ENCODE peak calls at places on chromosomes 13 and 19, in six cellular contexts. One of them, this sample, is unnamed.

GRCh38 chr13:92830821-92831220 is 395.8 kb upstream of the GPC6 start:
- DNase-seq in uterus: no peak
- DNase-seq in body of pancreas: no peak
- DNase-seq in H1: no peak
- DNase-seq in coronary artery: no peak
- DNase-seq in heart right ventricle: no peak
- DNase-seq in this sample: no peak

GRCh38 chr19:49890349-49891311 is 6.1 kb downstream of the IL4I1 start:
- DNase-seq in uterus: no peak
- DNase-seq in body of pancreas: peak
- DNase-seq in H1: peak
- DNase-seq in coronary artery: no peak
- DNase-seq in heart right ventricle: no peak
- DNase-seq in this sample: no peak

GRCh38 chr13:64347662-64348061 is 2882.5 kb downstream of the PCDH9 start:
- DNase-seq in uterus: no peak
- DNase-seq in body of pancreas: no peak
- DNase-seq in H1: no peak
- DNase-seq in coronary artery: no peak
- DNase-seq in heart right ventricle: no peak
- DNase-seq in this sample: no peak

GRCh38 chr13:109744512-109745051 is 41.8 kb downstream of the IRS2 start:
- DNase-seq in uterus: peak
- DNase-seq in body of pancreas: peak
- DNase-seq in H1: no peak
- DNase-seq in coronary artery: peak
- DNase-seq in heart right ventricle: peak
- DNase-seq in this sample: no peak

GRCh38 chr13:110826861-110827672 is 87.8 kb downstream of the ANKRD10 start:
- DNase-seq in uterus: no peak
- DNase-seq in body of pancreas: peak
- DNase-seq in H1: no peak
- DNase-seq in coronary artery: no peak
- DNase-seq in heart right ventricle: no peak
- DNase-seq in this sample: no peak

GRCh38 chr13:110405597-110406450 is 98.7 kb downstream of the COL4A2 start:
- DNase-seq in uterus: no peak
- DNase-seq in body of pancreas: no peak
- DNase-seq in H1: no peak
- DNase-seq in coronary artery: peak
- DNase-seq in heart right ventricle: no peak
- DNase-seq in this sample: no peak

GRCh38 chr19:53810891-53811290 is 13.2 kb downstream of the NLRP12 start:
- DNase-seq in uterus: no peak
- DNase-seq in body of pancreas: no peak
- DNase-seq in H1: no peak
- DNase-seq in coronary artery: no peak
- DNase-seq in heart right ventricle: no peak
- DNase-seq in this sample: no peak

GRCh38 chr13:26785845-26786630 is 25.5 kb upstream of the GPR12 start:
- DNase-seq in uterus: no peak
- DNase-seq in body of pancreas: peak
- DNase-seq in H1: peak
- DNase-seq in coronary artery: peak
- DNase-seq in heart right ventricle: peak
- DNase-seq in this sample: no peak

GRCh38 chr13:46686171-46686570 is 110.8 kb downstream of the ESD start:
- DNase-seq in uterus: no peak
- DNase-seq in body of pancreas: no peak
- DNase-seq in H1: no peak
- DNase-seq in coronary artery: no peak
- DNase-seq in heart right ventricle: no peak
- DNase-seq in this sample: no peak

GRCh38 chr13:109275848-109276247 is 510.5 kb downstream of the IRS2 start:
- DNase-seq in uterus: no peak
- DNase-seq in body of pancreas: no peak
- DNase-seq in H1: no peak
- DNase-seq in coronary artery: no peak
- DNase-seq in heart right ventricle: no peak
- DNase-seq in this sample: no peak

GRCh38 chr19:7831452-7831851 is 1.4 kb downstream of the EVI5L start:
- DNase-seq in uterus: no peak
- DNase-seq in body of pancreas: no peak
- DNase-seq in H1: peak
- DNase-seq in coronary artery: no peak
- DNase-seq in heart right ventricle: no peak
- DNase-seq in this sample: no peak

GRCh38 chr19:4088975-4089374 is 22.3 kb upstream of the ZBTB7A start:
- DNase-seq in uterus: no peak
- DNase-seq in body of pancreas: no peak
- DNase-seq in H1: no peak
- DNase-seq in coronary artery: no peak
- DNase-seq in heart right ventricle: no peak
- DNase-seq in this sample: no peak

GRCh38 chr19:35641515-35642151 is at the start of gene ETV2:
- DNase-seq in uterus: peak
- DNase-seq in body of pancreas: no peak
- DNase-seq in H1: peak
- DNase-seq in coronary artery: no peak
- DNase-seq in heart right ventricle: peak
- DNase-seq in this sample: no peak

GRCh38 chr13:19601749-19602725 is 31.4 kb upstream of the MPHOSPH8 start:
- DNase-seq in uterus: no peak
- DNase-seq in body of pancreas: peak
- DNase-seq in H1: peak
- DNase-seq in coronary artery: no peak
- DNase-seq in heart right ventricle: no peak
- DNase-seq in this sample: no peak

GRCh38 chr19:17184381-17184841 is 30.7 kb upstream of the USE1 start:
- DNase-seq in uterus: no peak
- DNase-seq in body of pancreas: no peak
- DNase-seq in H1: no peak
- DNase-seq in coronary artery: no peak
- DNase-seq in heart right ventricle: no peak
- DNase-seq in this sample: no peak

GRCh38 chr13:20405691-20406090 is 120.0 kb downstream of the CRYL1 start:
- DNase-seq in uterus: no peak
- DNase-seq in body of pancreas: no peak
- DNase-seq in H1: peak
- DNase-seq in coronary artery: peak
- DNase-seq in heart right ventricle: no peak
- DNase-seq in this sample: no peak

GRCh38 chr13:100434010-100434763 is 154.4 kb downstream of the GGACT start:
- DNase-seq in uterus: no peak
- DNase-seq in body of pancreas: no peak
- DNase-seq in H1: no peak
- DNase-seq in coronary artery: no peak
- DNase-seq in heart right ventricle: no peak
- DNase-seq in this sample: no peak

GRCh38 chr13:111115841-111116500 is 861 bp downstream of the ARHGEF7 start:
- DNase-seq in uterus: peak
- DNase-seq in body of pancreas: peak
- DNase-seq in H1: peak
- DNase-seq in coronary artery: no peak
- DNase-seq in heart right ventricle: peak
- DNase-seq in this sample: no peak

GRCh38 chr13:111956261-111957151 is 110.4 kb upstream of the SOX1 start:
- DNase-seq in uterus: no peak
- DNase-seq in body of pancreas: no peak
- DNase-seq in H1: peak
- DNase-seq in coronary artery: peak
- DNase-seq in heart right ventricle: no peak
- DNase-seq in this sample: no peak

GRCh38 chr13:100600461-100600860 is 11.9 kb upstream of the GGACT start:
- DNase-seq in uterus: no peak
- DNase-seq in body of pancreas: no peak
- DNase-seq in H1: no peak
- DNase-seq in coronary artery: no peak
- DNase-seq in heart right ventricle: no peak
- DNase-seq in this sample: no peak

GRCh38 chr19:3276341-3276799 is 51.9 kb downstream of the CELF5 start:
- DNase-seq in uterus: no peak
- DNase-seq in body of pancreas: peak
- DNase-seq in H1: peak
- DNase-seq in coronary artery: no peak
- DNase-seq in heart right ventricle: no peak
- DNase-seq in this sample: no peak

DNA sequence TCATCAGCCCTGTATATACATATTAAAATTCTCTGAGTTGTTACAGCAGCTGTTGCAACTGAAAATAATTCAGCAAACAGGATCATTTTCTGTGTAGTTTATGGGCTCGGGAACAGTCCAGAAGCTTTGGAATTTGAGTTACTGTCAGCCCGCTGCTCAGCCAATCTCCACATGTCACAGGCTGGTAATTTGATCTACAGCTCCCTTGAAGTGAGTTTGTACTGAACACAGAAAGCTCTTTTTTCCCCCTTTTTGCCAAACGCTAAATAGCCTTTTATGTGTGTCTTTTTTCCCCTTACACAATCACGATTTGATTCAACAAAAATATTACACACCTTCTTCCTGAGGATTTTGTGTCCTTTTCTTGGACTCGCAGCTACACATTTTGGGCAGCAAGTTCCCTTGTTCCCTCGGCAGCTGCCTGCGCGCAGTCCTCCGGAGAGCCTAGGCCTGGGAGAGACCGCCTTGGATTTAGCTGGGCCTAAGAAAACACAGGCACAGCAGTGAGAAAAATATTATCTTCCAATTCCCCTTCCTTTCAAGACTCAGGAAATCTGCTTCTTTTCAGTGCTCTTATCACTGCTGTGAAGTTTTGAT is 371.4 kb downstream of the KCNRG start:
- DNase-seq in uterus: peak
- DNase-seq in body of pancreas: no peak
- DNase-seq in H1: no peak
- DNase-seq in coronary artery: no peak
- DNase-seq in heart right ventricle: no peak
- DNase-seq in this sample: no peak
- H3K4me3 ChIP-seq in uterus: no peak
- H3K4me3 ChIP-seq in body of pancreas: no peak
- H3K4me3 ChIP-seq in H1: no peak
- H3K4me3 ChIP-seq in coronary artery: peak
- H3K4me3 ChIP-seq in heart right ventricle: peak
- H3K4me3 ChIP-seq in this sample: peak

GRCh38 chr19:18865973-18866799 is 29.8 kb downstream of the CERS1 start:
- DNase-seq in uterus: peak
- DNase-seq in body of pancreas: peak
- DNase-seq in H1: peak
- DNase-seq in coronary artery: no peak
- DNase-seq in heart right ventricle: peak
- DNase-seq in this sample: no peak
- H3K27ac ChIP-seq in uterus: no peak
- H3K27ac ChIP-seq in body of pancreas: no peak
- H3K27ac ChIP-seq in H1: peak
- H3K27ac ChIP-seq in coronary artery: no peak
- H3K27ac ChIP-seq in heart right ventricle: no peak
- H3K27ac ChIP-seq in this sample: no peak

DNA sequence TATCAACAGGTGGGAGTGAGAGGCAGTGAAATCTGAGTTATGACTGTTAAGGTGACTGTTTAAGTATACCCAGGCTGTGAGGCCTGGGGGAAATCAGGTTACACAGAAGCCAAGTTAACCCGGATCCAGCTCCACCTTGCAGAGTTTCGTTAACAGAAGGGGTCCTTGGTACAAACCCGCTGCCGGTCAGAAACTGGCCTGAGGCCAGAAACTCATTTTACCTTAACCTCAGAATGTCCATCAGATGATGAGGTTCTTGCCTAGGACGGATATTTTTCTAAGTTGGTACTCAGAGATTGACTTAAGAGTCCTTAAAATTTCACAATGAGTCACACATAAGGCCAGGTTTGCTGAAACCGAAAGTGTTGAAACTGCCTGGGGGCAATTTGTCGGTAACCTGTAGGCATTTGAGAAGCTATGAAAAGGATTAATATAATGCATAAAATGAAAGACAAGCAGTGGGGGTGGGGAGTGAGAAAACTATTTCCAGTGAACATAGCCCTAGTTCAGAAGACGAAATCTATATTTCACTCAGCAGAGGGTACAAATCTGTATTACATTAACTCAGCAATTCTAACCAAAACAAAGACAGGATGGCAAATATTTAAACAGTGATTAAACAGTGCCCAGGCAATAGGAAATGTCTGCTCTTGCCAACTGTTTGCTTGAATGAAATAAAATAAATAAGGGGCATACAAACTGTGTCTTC is 350.6 kb downstream of the KCNRG start:
- DNase-seq in uterus: no peak
- DNase-seq in body of pancreas: peak
- DNase-seq in H1: no peak
- DNase-seq in coronary artery: no peak
- DNase-seq in heart right ventricle: no peak
- DNase-seq in this sample: no peak
- H3K4me3 ChIP-seq in uterus: no peak
- H3K4me3 ChIP-seq in body of pancreas: no peak
- H3K4me3 ChIP-seq in H1: no peak
- H3K4me3 ChIP-seq in coronary artery: no peak
- H3K4me3 ChIP-seq in heart right ventricle: no peak
- H3K4me3 ChIP-seq in this sample: peak

DNA sequence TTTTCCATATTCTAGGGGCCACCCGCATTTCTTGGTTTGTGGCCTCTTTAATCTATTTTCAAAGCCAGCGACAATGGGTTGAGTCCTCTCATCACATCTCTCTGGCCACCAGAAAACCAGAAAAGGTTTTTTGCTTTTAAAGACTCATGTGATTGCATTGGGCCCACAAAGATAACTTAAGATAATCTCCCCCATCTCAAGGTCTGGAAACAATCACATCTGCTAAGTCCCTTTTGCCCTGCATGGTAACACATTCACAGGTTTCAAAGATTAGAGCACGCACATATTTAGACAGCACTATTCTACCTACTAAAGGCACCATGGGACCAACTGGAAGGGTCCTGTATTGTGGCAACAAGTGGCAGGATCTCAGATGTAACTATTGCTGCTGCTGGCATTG is 147.0 kb upstream of the MIR17HG start:
- DNase-seq in uterus: no peak
- DNase-seq in body of pancreas: no peak
- DNase-seq in H1: no peak
- DNase-seq in coronary artery: no peak
- DNase-seq in heart right ventricle: no peak
- DNase-seq in this sample: no peak
- H3K27ac ChIP-seq in uterus: no peak
- H3K27ac ChIP-seq in body of pancreas: no peak
- H3K27ac ChIP-seq in H1: no peak
- H3K27ac ChIP-seq in coronary artery: no peak
- H3K27ac ChIP-seq in heart right ventricle: no peak
- H3K27ac ChIP-seq in this sample: no peak

This sample was measured in thoracic aorta.